ENCODE peak calls at places on chromosome 12, in seven cellular contexts. P is GM10248; E is cardiac muscle cell; L is CD4-positive, alpha-beta T cell; R is AG04449; Y is spleen; H is neural progenitor cell. B is an unnamed sample.

GRCh38 chr12:114697741-114698565 is 14.0 kb upstream of the TBX3 start:
- DNase-seq in P (no peak), Y (no peak), H (peak; percentile 89), R (no peak), L (no peak), E (no peak), B (no peak)

GRCh38 chr12:67413577-67413976 is 144.4 kb downstream of the CAND1 start:
- DNase-seq in E (no peak), P (no peak), H (no peak), L (no peak), R (no peak), Y (no peak), B (no peak)

GRCh38 chr12:57775563-57776246 is 3.3 kb downstream of the EEF1AKMT3 start:
- DNase-seq in P (no peak), H (no peak), R (no peak), Y (no peak), E (no peak), L (no peak), B (no peak)

GRCh38 chr12:129701536-129702165 is 202.2 kb downstream of the TMEM132D start:
- DNase-seq in R (no peak), H (no peak), E (no peak), P (no peak), Y (no peak), L (no peak), B (no peak)

GRCh38 chr12:58803893-58804292 is 116.4 kb downstream of the LRIG3 start:
- DNase-seq in Y (no peak), R (peak; percentile 60), P (no peak), L (no peak), E (no peak), H (no peak), B (no peak)

GRCh38 chr12:95060951-95061350 is 12.5 kb downstream of the NR2C1 start:
- DNase-seq in L (no peak), R (no peak), Y (no peak), H (no peak), E (no peak), P (no peak), B (no peak)

GRCh38 chr12:18296201-18296908 is 35.0 kb downstream of the PIK3C2G start:
- DNase-seq in Y (no peak), L (no peak), R (no peak), P (no peak), H (no peak), E (no peak), B (no peak)

GRCh38 chr12:48875944-48876520 is 10.4 kb upstream of the RND1 start:
- DNase-seq in R (no peak), Y (no peak), L (no peak), E (no peak), H (no peak), P (no peak), B (no peak)

GRCh38 chr12:27979145-27979544 is 6.6 kb upstream of the PTHLH start:
- DNase-seq in Y (no peak), H (no peak), P (no peak), E (no peak), L (no peak), R (no peak), B (no peak)

GRCh38 chr12:66409195-66409871 is 107.0 kb downstream of the HELB start:
- DNase-seq in L (no peak), E (peak; percentile 42), P (peak; percentile 20), H (peak; percentile 68), R (peak; percentile 28), Y (no peak), B (no peak)

GRCh38 chr12:114933428-114934160 is 249.6 kb upstream of the TBX3 start:
- DNase-seq in E (no peak), H (no peak), R (peak; percentile 38), P (no peak), L (no peak), Y (no peak), B (no peak)

DNA sequence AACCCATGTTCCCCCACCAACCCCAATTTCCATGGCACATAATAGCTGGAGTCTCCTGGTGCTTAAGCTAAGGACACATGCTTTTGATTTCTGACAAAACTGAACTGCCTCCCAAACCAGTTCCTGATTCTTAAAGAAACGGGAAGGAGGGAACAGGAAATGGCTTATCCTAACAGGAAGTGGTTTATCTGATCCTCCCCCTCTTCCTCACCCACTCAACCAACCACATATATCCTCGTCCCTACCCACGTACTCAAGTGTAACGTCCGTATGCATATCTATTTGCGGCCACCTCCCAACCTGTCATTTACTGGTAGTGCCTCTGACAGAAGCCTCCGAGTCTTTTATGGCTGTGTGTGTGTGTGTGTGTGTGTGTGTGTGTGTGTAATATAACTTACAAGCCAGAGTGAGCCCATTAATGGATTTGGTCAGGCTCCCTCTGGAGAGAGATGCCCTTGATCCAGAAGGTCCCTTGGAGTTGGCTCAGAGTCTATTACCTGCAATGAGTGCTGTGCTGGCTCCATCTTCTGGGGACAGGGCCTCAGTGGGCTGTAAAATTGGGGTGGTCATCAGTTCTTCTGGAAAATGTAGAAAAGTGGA is 7.7 kb downstream of the DAZAP2 start:
- DNase-seq in R (no peak), Y (no peak), P (no peak), L (no peak), H (no peak), E (no peak), B (peak; percentile 50)
- TF ChIP-seq CTCF in R (no peak), Y (no peak), P (peak; percentile 25), L (no peak), H (no peak), E (peak; percentile 19), B (no peak)

GRCh38 chr12:52772727-52773126 is 4.4 kb downstream of the KRT76 start:
- DNase-seq in H (no peak), R (no peak), E (no peak), Y (no peak), P (no peak), L (no peak), B (no peak)

GRCh38 chr12:52772188-52772587 is 5.0 kb downstream of the KRT76 start:
- DNase-seq in R (no peak), P (no peak), H (no peak), L (no peak), E (no peak), Y (no peak), B (no peak)

GRCh38 chr12:52769946-52770345 is 7.2 kb downstream of the KRT76 start:
- DNase-seq in P (no peak), L (no peak), R (no peak), Y (no peak), H (no peak), E (no peak), B (no peak)

GRCh38 chr12:52769354-52769753 is 7.8 kb downstream of the KRT76 start:
- DNase-seq in L (no peak), E (no peak), R (no peak), Y (no peak), H (no peak), P (no peak), B (no peak)

DNA sequence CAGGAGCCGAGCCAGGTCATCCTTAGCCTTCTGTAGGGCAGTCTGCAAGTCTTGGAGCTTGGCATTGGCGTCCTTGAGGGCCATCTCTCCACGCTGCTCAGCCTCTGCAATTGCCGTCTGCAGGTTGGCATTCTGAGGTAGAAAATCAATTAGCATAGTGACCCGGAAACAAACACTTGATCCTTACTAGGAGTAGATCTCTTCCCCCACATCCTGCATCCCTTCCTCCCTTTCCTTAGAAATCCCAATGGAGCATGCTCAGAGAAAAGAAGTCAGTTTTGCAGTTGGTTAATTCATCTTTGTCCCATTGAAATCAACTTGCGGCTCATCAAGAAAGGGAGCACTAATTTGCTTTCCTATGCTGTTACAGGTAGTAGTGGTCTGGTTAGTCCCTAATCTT is 6.1 kb downstream of the KRT76 start:
- DNase-seq in P (no peak), L (no peak), H (no peak), E (no peak), R (no peak), Y (no peak), B (no peak)
- TF ChIP-seq CTCF in P (no peak), L (no peak), H (no peak), E (no peak), R (no peak), Y (no peak), B (no peak)

GRCh38 chr12:50302686-50303085 is 19.4 kb upstream of the LIMA1 start:
- DNase-seq in P (no peak), H (no peak), E (no peak), Y (no peak), R (no peak), L (no peak), B (no peak)

GRCh38 chr12:50291377-50291776 is 8.1 kb upstream of the LIMA1 start:
- DNase-seq in H (no peak), E (no peak), Y (no peak), L (no peak), P (no peak), R (no peak), B (no peak)

GRCh38 chr12:50296554-50296953 is 13.2 kb upstream of the LIMA1 start:
- DNase-seq in R (no peak), H (no peak), Y (no peak), L (no peak), P (no peak), E (no peak), B (no peak)

GRCh38 chr12:50297996-50298395 is 14.7 kb upstream of the LIMA1 start:
- DNase-seq in H (no peak), Y (no peak), R (no peak), E (no peak), L (no peak), P (no peak), B (no peak)

DNA sequence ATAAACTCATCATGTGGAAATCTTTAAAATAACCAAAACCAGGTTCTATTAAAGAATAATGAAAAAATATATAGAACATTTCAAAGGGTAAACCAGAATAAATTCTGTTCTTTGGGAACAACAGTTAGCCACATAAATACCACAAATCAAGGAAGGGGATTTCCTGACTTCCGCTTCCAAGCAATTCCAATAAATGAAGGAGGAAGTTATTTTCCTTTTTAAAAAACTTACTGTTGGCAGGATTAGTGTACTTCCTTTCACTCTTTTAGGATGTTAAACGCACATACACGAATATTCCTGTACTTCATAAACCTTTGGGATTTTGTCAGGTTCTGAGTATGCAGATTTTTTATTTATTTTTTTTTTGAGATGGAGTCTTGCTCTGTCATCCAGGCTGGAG is 13.7 kb upstream of the LIMA1 start:
- DNase-seq in Y (no peak), L (no peak), R (no peak), P (no peak), H (no peak), E (no peak), B (no peak)
- TF ChIP-seq CTCF in Y (no peak), L (no peak), R (no peak), P (no peak), H (no peak), E (no peak), B (no peak)

DNA sequence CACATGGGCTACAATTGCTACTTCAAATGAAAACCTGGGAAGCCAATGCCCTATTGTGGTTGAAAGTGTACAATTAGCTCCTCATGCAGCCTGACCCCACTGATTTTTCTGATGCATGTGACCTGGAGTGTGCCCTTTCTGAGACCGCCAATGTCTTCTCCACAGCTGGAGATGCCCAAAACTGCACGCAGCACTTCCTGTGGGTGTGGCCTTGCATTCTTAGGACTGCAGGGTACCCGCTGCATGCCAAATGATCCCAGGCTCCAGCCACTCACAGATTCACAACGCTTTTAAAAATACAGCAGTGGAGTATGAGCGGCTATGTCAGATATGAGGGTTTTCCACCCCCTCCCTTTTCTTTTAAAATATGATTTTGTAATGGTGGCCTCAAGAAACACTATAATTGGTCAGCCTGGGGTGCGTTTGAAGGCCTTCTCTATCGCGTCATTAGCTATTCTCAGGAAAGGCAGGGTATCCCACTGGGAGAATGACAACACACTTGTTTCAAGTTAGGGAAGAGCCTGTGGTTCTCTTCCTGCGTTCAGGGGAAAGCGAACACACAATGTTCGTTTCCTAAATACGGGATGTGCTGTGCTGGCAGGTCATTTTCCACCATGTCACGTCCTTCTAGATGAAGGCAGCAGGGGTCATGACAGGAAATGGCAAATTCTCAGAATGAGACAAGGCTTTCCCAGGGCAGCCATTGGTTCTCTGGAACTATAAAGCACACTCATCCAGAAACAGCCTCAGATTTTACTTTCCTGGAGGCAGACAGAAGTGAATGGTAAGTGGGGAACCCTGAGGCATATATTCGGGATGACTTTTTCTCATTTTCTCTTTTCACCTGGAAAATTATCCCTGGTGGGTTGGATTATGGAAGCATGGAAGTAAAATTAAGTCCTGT is at the start of gene APOLD1:
- DNase-seq in R (no peak), E (no peak), H (peak; percentile 17), Y (no peak), P (no peak), L (no peak), B (no peak)
- TF ChIP-seq CTCF in R (no peak), E (no peak), H (no peak), Y (no peak), P (no peak), L (no peak), B (no peak)